ENCODE peak calls at places on chromosome 5, in six cellular contexts. One of them, this sample, is unnamed.

GRCh38 chr5:19547640-19548039 is 440.4 kb downstream of the CDH18 start:
- DNase-seq in head of caudate nucleus: no peak
- DNase-seq in neural progenitor cell: no peak
- DNase-seq in anterior cingulate cortex: no peak
- DNase-seq in Right ventricle myocardium inferior: no peak
- DNase-seq in DMS153: no peak
- DNase-seq in this sample: no peak

GRCh38 chr5:143979044-143979690 is 167.2 kb downstream of the HMHB1 start:
- DNase-seq in head of caudate nucleus: no peak
- DNase-seq in neural progenitor cell: peak
- DNase-seq in anterior cingulate cortex: no peak
- DNase-seq in Right ventricle myocardium inferior: no peak
- DNase-seq in DMS153: no peak
- DNase-seq in this sample: no peak

GRCh38 chr5:18312016-18312415 is 677.8 kb downstream of the TAF11L14 start:
- DNase-seq in head of caudate nucleus: no peak
- DNase-seq in neural progenitor cell: no peak
- DNase-seq in anterior cingulate cortex: no peak
- DNase-seq in Right ventricle myocardium inferior: no peak
- DNase-seq in DMS153: no peak
- DNase-seq in this sample: no peak

GRCh38 chr5:168585119-168585912 is 6.1 kb upstream of the PANK3 start:
- DNase-seq in head of caudate nucleus: no peak
- DNase-seq in neural progenitor cell: no peak
- DNase-seq in anterior cingulate cortex: no peak
- DNase-seq in Right ventricle myocardium inferior: no peak
- DNase-seq in DMS153: no peak
- DNase-seq in this sample: no peak

GRCh38 chr5:40066616-40067015 is 613.1 kb upstream of the PTGER4 start:
- DNase-seq in head of caudate nucleus: no peak
- DNase-seq in neural progenitor cell: no peak
- DNase-seq in anterior cingulate cortex: no peak
- DNase-seq in Right ventricle myocardium inferior: peak
- DNase-seq in DMS153: no peak
- DNase-seq in this sample: no peak

GRCh38 chr5:149646564-149646963 is 65.3 kb downstream of the ARHGEF37 start:
- DNase-seq in head of caudate nucleus: no peak
- DNase-seq in neural progenitor cell: no peak
- DNase-seq in anterior cingulate cortex: no peak
- DNase-seq in Right ventricle myocardium inferior: no peak
- DNase-seq in DMS153: peak
- DNase-seq in this sample: no peak

GRCh38 chr5:159304961-159305595 is 25.2 kb downstream of the IL12B start:
- DNase-seq in head of caudate nucleus: no peak
- DNase-seq in neural progenitor cell: no peak
- DNase-seq in anterior cingulate cortex: no peak
- DNase-seq in Right ventricle myocardium inferior: no peak
- DNase-seq in DMS153: no peak
- DNase-seq in this sample: no peak

GRCh38 chr5:32450952-32451351 is 6.4 kb upstream of the ZFR start:
- DNase-seq in head of caudate nucleus: no peak
- DNase-seq in neural progenitor cell: peak
- DNase-seq in anterior cingulate cortex: no peak
- DNase-seq in Right ventricle myocardium inferior: no peak
- DNase-seq in DMS153: no peak
- DNase-seq in this sample: peak

GRCh38 chr5:101102506-101102905 is 199.4 kb upstream of the ST8SIA4 start:
- DNase-seq in head of caudate nucleus: no peak
- DNase-seq in neural progenitor cell: no peak
- DNase-seq in anterior cingulate cortex: no peak
- DNase-seq in Right ventricle myocardium inferior: no peak
- DNase-seq in DMS153: no peak
- DNase-seq in this sample: no peak

GRCh38 chr5:406041-406440 is 36.9 kb upstream of the EXOC3 start:
- DNase-seq in head of caudate nucleus: no peak
- DNase-seq in neural progenitor cell: peak
- DNase-seq in anterior cingulate cortex: no peak
- DNase-seq in Right ventricle myocardium inferior: no peak
- DNase-seq in DMS153: no peak
- DNase-seq in this sample: peak

GRCh38 chr5:76601470-76601869 is 21.7 kb downstream of the F2RL2 start:
- DNase-seq in head of caudate nucleus: no peak
- DNase-seq in neural progenitor cell: peak
- DNase-seq in anterior cingulate cortex: no peak
- DNase-seq in Right ventricle myocardium inferior: no peak
- DNase-seq in DMS153: peak
- DNase-seq in this sample: peak

GRCh38 chr5:115431116-115431515 is 113.5 kb downstream of the FEM1C start:
- DNase-seq in head of caudate nucleus: no peak
- DNase-seq in neural progenitor cell: no peak
- DNase-seq in anterior cingulate cortex: no peak
- DNase-seq in Right ventricle myocardium inferior: no peak
- DNase-seq in DMS153: peak
- DNase-seq in this sample: no peak

GRCh38 chr5:16312786-16313185 is 133.2 kb upstream of the MARCHF11 start:
- DNase-seq in head of caudate nucleus: no peak
- DNase-seq in neural progenitor cell: no peak
- DNase-seq in anterior cingulate cortex: no peak
- DNase-seq in Right ventricle myocardium inferior: no peak
- DNase-seq in DMS153: no peak
- DNase-seq in this sample: no peak

GRCh38 chr5:67462150-67462549 is 265.6 kb upstream of the CD180 start:
- DNase-seq in head of caudate nucleus: no peak
- DNase-seq in neural progenitor cell: no peak
- DNase-seq in anterior cingulate cortex: no peak
- DNase-seq in Right ventricle myocardium inferior: no peak
- DNase-seq in DMS153: no peak
- DNase-seq in this sample: no peak

GRCh38 chr5:179378116-179378440 is 32.8 kb upstream of the ADAMTS2 start:
- DNase-seq in head of caudate nucleus: no peak
- DNase-seq in neural progenitor cell: no peak
- DNase-seq in anterior cingulate cortex: no peak
- DNase-seq in Right ventricle myocardium inferior: no peak
- DNase-seq in DMS153: no peak
- DNase-seq in this sample: peak

GRCh38 chr5:16859346-16859745 is 76.7 kb downstream of the MYO10 start:
- DNase-seq in head of caudate nucleus: no peak
- DNase-seq in neural progenitor cell: no peak
- DNase-seq in anterior cingulate cortex: no peak
- DNase-seq in Right ventricle myocardium inferior: no peak
- DNase-seq in DMS153: no peak
- DNase-seq in this sample: no peak

GRCh38 chr5:176687247-176687646 is 40.0 kb downstream of the TSPAN17 start:
- DNase-seq in head of caudate nucleus: no peak
- DNase-seq in neural progenitor cell: no peak
- DNase-seq in anterior cingulate cortex: no peak
- DNase-seq in Right ventricle myocardium inferior: no peak
- DNase-seq in DMS153: no peak
- DNase-seq in this sample: no peak

GRCh38 chr5:170254056-170254455 is 21.3 kb downstream of the C5orf58 start:
- DNase-seq in head of caudate nucleus: no peak
- DNase-seq in neural progenitor cell: no peak
- DNase-seq in anterior cingulate cortex: no peak
- DNase-seq in Right ventricle myocardium inferior: no peak
- DNase-seq in DMS153: no peak
- DNase-seq in this sample: no peak

GRCh38 chr5:137296213-137296702 is 202.9 kb downstream of the SPOCK1 start:
- DNase-seq in head of caudate nucleus: peak
- DNase-seq in neural progenitor cell: peak
- DNase-seq in anterior cingulate cortex: no peak
- DNase-seq in Right ventricle myocardium inferior: no peak
- DNase-seq in DMS153: peak
- DNase-seq in this sample: no peak

GRCh38 chr5:124905756-124906155 is 159.3 kb upstream of the ZNF608 start:
- DNase-seq in head of caudate nucleus: no peak
- DNase-seq in neural progenitor cell: no peak
- DNase-seq in anterior cingulate cortex: no peak
- DNase-seq in Right ventricle myocardium inferior: no peak
- DNase-seq in DMS153: no peak
- DNase-seq in this sample: no peak

GRCh38 chr5:126376443-126376842 is 46.8 kb upstream of the GRAMD2B start:
- DNase-seq in head of caudate nucleus: peak
- DNase-seq in neural progenitor cell: no peak
- DNase-seq in anterior cingulate cortex: peak
- DNase-seq in Right ventricle myocardium inferior: peak
- DNase-seq in DMS153: no peak
- DNase-seq in this sample: no peak

GRCh38 chr5:19241690-19242089 is 746.3 kb downstream of the CDH18 start:
- DNase-seq in head of caudate nucleus: no peak
- DNase-seq in neural progenitor cell: no peak
- DNase-seq in anterior cingulate cortex: no peak
- DNase-seq in Right ventricle myocardium inferior: no peak
- DNase-seq in DMS153: no peak
- DNase-seq in this sample: no peak

GRCh38 chr5:151706906-151707305 is 20.2 kb upstream of the SPARC start:
- DNase-seq in head of caudate nucleus: no peak
- DNase-seq in neural progenitor cell: no peak
- DNase-seq in anterior cingulate cortex: no peak
- DNase-seq in Right ventricle myocardium inferior: no peak
- DNase-seq in DMS153: no peak
- DNase-seq in this sample: no peak

GRCh38 chr5:39116347-39116899 is 42.2 kb upstream of the RICTOR start:
- DNase-seq in head of caudate nucleus: no peak
- DNase-seq in neural progenitor cell: no peak
- DNase-seq in anterior cingulate cortex: no peak
- DNase-seq in Right ventricle myocardium inferior: no peak
- DNase-seq in DMS153: no peak
- DNase-seq in this sample: no peak

GRCh38 chr5:142545653-142546322 is 140.1 kb downstream of the FGF1 start:
- DNase-seq in head of caudate nucleus: no peak
- DNase-seq in neural progenitor cell: no peak
- DNase-seq in anterior cingulate cortex: no peak
- DNase-seq in Right ventricle myocardium inferior: no peak
- DNase-seq in DMS153: no peak
- DNase-seq in this sample: no peak

GRCh38 chr5:149429839-149430721 is 51.0 kb upstream of the IL17B start:
- DNase-seq in head of caudate nucleus: peak
- DNase-seq in neural progenitor cell: no peak
- DNase-seq in anterior cingulate cortex: no peak
- DNase-seq in Right ventricle myocardium inferior: peak
- DNase-seq in DMS153: no peak
- DNase-seq in this sample: peak

GRCh38 chr5:145441228-145441627 is 393.9 kb downstream of the PRELID2 start:
- DNase-seq in head of caudate nucleus: no peak
- DNase-seq in neural progenitor cell: no peak
- DNase-seq in anterior cingulate cortex: no peak
- DNase-seq in Right ventricle myocardium inferior: no peak
- DNase-seq in DMS153: no peak
- DNase-seq in this sample: no peak

GRCh38 chr5:17178316-17178715 is 39.1 kb upstream of the BASP1 start:
- DNase-seq in head of caudate nucleus: no peak
- DNase-seq in neural progenitor cell: no peak
- DNase-seq in anterior cingulate cortex: no peak
- DNase-seq in Right ventricle myocardium inferior: no peak
- DNase-seq in DMS153: no peak
- DNase-seq in this sample: no peak

GRCh38 chr5:181164076-181164952 is 16.9 kb downstream of the OR2V2 start:
- DNase-seq in head of caudate nucleus: no peak
- DNase-seq in neural progenitor cell: peak
- DNase-seq in anterior cingulate cortex: no peak
- DNase-seq in Right ventricle myocardium inferior: no peak
- DNase-seq in DMS153: no peak
- DNase-seq in this sample: peak

GRCh38 chr5:32642276-32643002 is 57.1 kb downstream of the SUB1 start:
- DNase-seq in head of caudate nucleus: no peak
- DNase-seq in neural progenitor cell: no peak
- DNase-seq in anterior cingulate cortex: no peak
- DNase-seq in Right ventricle myocardium inferior: no peak
- DNase-seq in DMS153: no peak
- DNase-seq in this sample: no peak

GRCh38 chr5:29262683-29263082 is 1930.8 kb upstream of the CDH6 start:
- DNase-seq in head of caudate nucleus: no peak
- DNase-seq in neural progenitor cell: no peak
- DNase-seq in anterior cingulate cortex: no peak
- DNase-seq in Right ventricle myocardium inferior: no peak
- DNase-seq in DMS153: no peak
- DNase-seq in this sample: no peak

GRCh38 chr5:176497852-176498251 is 39.4 kb downstream of the RNF44 start:
- DNase-seq in head of caudate nucleus: no peak
- DNase-seq in neural progenitor cell: no peak
- DNase-seq in anterior cingulate cortex: no peak
- DNase-seq in Right ventricle myocardium inferior: no peak
- DNase-seq in DMS153: no peak
- DNase-seq in this sample: no peak

GRCh38 chr5:64869419-64869818 is 100.7 kb downstream of the CWC27 start:
- DNase-seq in head of caudate nucleus: no peak
- DNase-seq in neural progenitor cell: peak
- DNase-seq in anterior cingulate cortex: no peak
- DNase-seq in Right ventricle myocardium inferior: no peak
- DNase-seq in DMS153: no peak
- DNase-seq in this sample: no peak

GRCh38 chr5:83865579-83865978 is 144.9 kb upstream of the HAPLN1 start:
- DNase-seq in head of caudate nucleus: no peak
- DNase-seq in neural progenitor cell: no peak
- DNase-seq in anterior cingulate cortex: no peak
- DNase-seq in Right ventricle myocardium inferior: no peak
- DNase-seq in DMS153: no peak
- DNase-seq in this sample: no peak

GRCh38 chr5:39423331-39423751 is 1.4 kb downstream of the DAB2 start:
- DNase-seq in head of caudate nucleus: no peak
- DNase-seq in neural progenitor cell: peak
- DNase-seq in anterior cingulate cortex: no peak
- DNase-seq in Right ventricle myocardium inferior: no peak
- DNase-seq in DMS153: no peak
- DNase-seq in this sample: no peak

GRCh38 chr5:139639619-139640431 is 8.3 kb upstream of the CXXC5 start:
- DNase-seq in head of caudate nucleus: peak
- DNase-seq in neural progenitor cell: no peak
- DNase-seq in anterior cingulate cortex: no peak
- DNase-seq in Right ventricle myocardium inferior: peak
- DNase-seq in DMS153: no peak
- DNase-seq in this sample: peak

GRCh38 chr5:140553657-140554056 is 3.6 kb downstream of the SRA1 start:
- DNase-seq in head of caudate nucleus: no peak
- DNase-seq in neural progenitor cell: no peak
- DNase-seq in anterior cingulate cortex: no peak
- DNase-seq in Right ventricle myocardium inferior: no peak
- DNase-seq in DMS153: no peak
- DNase-seq in this sample: no peak

GRCh38 chr5:88883566-88884434 is 816 bp upstream of the MEF2C start:
- DNase-seq in head of caudate nucleus: peak
- DNase-seq in neural progenitor cell: peak
- DNase-seq in anterior cingulate cortex: no peak
- DNase-seq in Right ventricle myocardium inferior: peak
- DNase-seq in DMS153: peak
- DNase-seq in this sample: peak